ENCODE peak calls at places on chromosome 10, in ten cellular contexts. One of them, this sample, is unnamed.
A peak's percentile ranks its signal among the peaks of the same experiment; 100 is the strongest.

GRCh38 chr10:100562806-100563293 is 27.1 kb downstream of the HIF1AN start:
- DNase-seq in endothelial cell: peak; percentile 67
- DNase-seq in WERI-Rb-1: peak; percentile 80
- DNase-seq in uterus: no peak
- DNase-seq in cardiac fibroblast: peak; percentile 46
- DNase-seq in mesothelial cell of epicardium: no peak
- DNase-seq in coronary artery: no peak
- DNase-seq in left ventricle myocardium inferior: no peak
- DNase-seq in MM.1S: no peak
- DNase-seq in neural progenitor cell: peak; percentile 71
- DNase-seq in this sample: no peak

GRCh38 chr10:1048732-1049424 is at the start of gene IDI1:
- DNase-seq in neural progenitor cell: peak; percentile 99
- DNase-seq in left ventricle myocardium inferior: peak; percentile 97
- DNase-seq in cardiac fibroblast: peak; percentile 100
- DNase-seq in uterus: peak; percentile 97
- DNase-seq in MM.1S: peak; percentile 97
- DNase-seq in endothelial cell: peak; percentile 97
- DNase-seq in mesothelial cell of epicardium: peak; percentile 93
- DNase-seq in WERI-Rb-1: peak; percentile 92
- DNase-seq in coronary artery: peak; percentile 99
- DNase-seq in this sample: peak; percentile 97

GRCh38 chr10:18312385-18313145 is 172.3 kb downstream of the CACNB2 start:
- DNase-seq in coronary artery: no peak
- DNase-seq in cardiac fibroblast: peak; percentile 56
- DNase-seq in MM.1S: peak; percentile 48
- DNase-seq in uterus: no peak
- DNase-seq in mesothelial cell of epicardium: no peak
- DNase-seq in endothelial cell: no peak
- DNase-seq in left ventricle myocardium inferior: no peak
- DNase-seq in neural progenitor cell: peak; percentile 30
- DNase-seq in WERI-Rb-1: no peak
- DNase-seq in this sample: peak; percentile 55

GRCh38 chr10:61001731-61002122 is 57.7 kb upstream of the RHOBTB1 start:
- DNase-seq in uterus: no peak
- DNase-seq in MM.1S: no peak
- DNase-seq in neural progenitor cell: no peak
- DNase-seq in left ventricle myocardium inferior: no peak
- DNase-seq in WERI-Rb-1: no peak
- DNase-seq in endothelial cell: no peak
- DNase-seq in cardiac fibroblast: no peak
- DNase-seq in mesothelial cell of epicardium: no peak
- DNase-seq in coronary artery: no peak
- DNase-seq in this sample: no peak

GRCh38 chr10:130763071-130763470 is 548.5 kb downstream of the TCERG1L start:
- DNase-seq in MM.1S: no peak
- DNase-seq in mesothelial cell of epicardium: no peak
- DNase-seq in WERI-Rb-1: no peak
- DNase-seq in cardiac fibroblast: no peak
- DNase-seq in left ventricle myocardium inferior: no peak
- DNase-seq in coronary artery: no peak
- DNase-seq in endothelial cell: no peak
- DNase-seq in uterus: no peak
- DNase-seq in neural progenitor cell: no peak
- DNase-seq in this sample: no peak

GRCh38 chr10:32377458-32378370 is 30.8 kb upstream of the EPC1 start:
- DNase-seq in WERI-Rb-1: no peak
- DNase-seq in mesothelial cell of epicardium: no peak
- DNase-seq in neural progenitor cell: peak; percentile 7
- DNase-seq in left ventricle myocardium inferior: no peak
- DNase-seq in endothelial cell: no peak
- DNase-seq in coronary artery: no peak
- DNase-seq in MM.1S: peak; percentile 41
- DNase-seq in uterus: peak; percentile 30
- DNase-seq in cardiac fibroblast: peak; percentile 58
- DNase-seq in this sample: no peak

GRCh38 chr10:79502561-79503309 is 9.6 kb upstream of the EIF5AL1 start:
- DNase-seq in endothelial cell: peak; percentile 35
- DNase-seq in coronary artery: no peak
- DNase-seq in cardiac fibroblast: peak; percentile 29
- DNase-seq in MM.1S: no peak
- DNase-seq in mesothelial cell of epicardium: no peak
- DNase-seq in left ventricle myocardium inferior: no peak
- DNase-seq in uterus: peak; percentile 35
- DNase-seq in neural progenitor cell: peak; percentile 66
- DNase-seq in WERI-Rb-1: peak; percentile 71
- DNase-seq in this sample: no peak

GRCh38 chr10:110432814-110433565 is 64.7 kb upstream of the DUSP5 start:
- DNase-seq in MM.1S: no peak
- DNase-seq in cardiac fibroblast: no peak
- DNase-seq in neural progenitor cell: no peak
- DNase-seq in left ventricle myocardium inferior: no peak
- DNase-seq in mesothelial cell of epicardium: no peak
- DNase-seq in coronary artery: no peak
- DNase-seq in endothelial cell: no peak
- DNase-seq in uterus: no peak
- DNase-seq in WERI-Rb-1: no peak
- DNase-seq in this sample: no peak

GRCh38 chr10:92734288-92734687 is 44.5 kb downstream of the HHEX start:
- DNase-seq in WERI-Rb-1: no peak
- DNase-seq in left ventricle myocardium inferior: no peak
- DNase-seq in uterus: no peak
- DNase-seq in coronary artery: no peak
- DNase-seq in mesothelial cell of epicardium: no peak
- DNase-seq in neural progenitor cell: no peak
- DNase-seq in endothelial cell: no peak
- DNase-seq in MM.1S: no peak
- DNase-seq in cardiac fibroblast: no peak
- DNase-seq in this sample: no peak

GRCh38 chr10:182441-183201 is 47.4 kb downstream of the ZMYND11 start:
- DNase-seq in coronary artery: no peak
- DNase-seq in mesothelial cell of epicardium: no peak
- DNase-seq in MM.1S: no peak
- DNase-seq in endothelial cell: no peak
- DNase-seq in left ventricle myocardium inferior: no peak
- DNase-seq in neural progenitor cell: no peak
- DNase-seq in uterus: no peak
- DNase-seq in WERI-Rb-1: no peak
- DNase-seq in cardiac fibroblast: peak; percentile 14
- DNase-seq in this sample: peak; percentile 36

GRCh38 chr10:48813825-48814224 is 125.8 kb downstream of the LRRC18 start:
- DNase-seq in WERI-Rb-1: no peak
- DNase-seq in endothelial cell: no peak
- DNase-seq in uterus: no peak
- DNase-seq in MM.1S: no peak
- DNase-seq in coronary artery: no peak
- DNase-seq in mesothelial cell of epicardium: no peak
- DNase-seq in left ventricle myocardium inferior: no peak
- DNase-seq in neural progenitor cell: no peak
- DNase-seq in cardiac fibroblast: no peak
- DNase-seq in this sample: no peak

GRCh38 chr10:93468532-93469213 is 13.5 kb downstream of the MYOF start:
- DNase-seq in MM.1S: no peak
- DNase-seq in neural progenitor cell: no peak
- DNase-seq in cardiac fibroblast: peak; percentile 91
- DNase-seq in coronary artery: no peak
- DNase-seq in endothelial cell: no peak
- DNase-seq in uterus: peak; percentile 74
- DNase-seq in WERI-Rb-1: no peak
- DNase-seq in left ventricle myocardium inferior: no peak
- DNase-seq in mesothelial cell of epicardium: no peak
- DNase-seq in this sample: no peak

GRCh38 chr10:86642499-86642898 is 11.8 kb upstream of the OPN4 start:
- DNase-seq in left ventricle myocardium inferior: no peak
- DNase-seq in MM.1S: no peak
- DNase-seq in uterus: no peak
- DNase-seq in WERI-Rb-1: no peak
- DNase-seq in coronary artery: no peak
- DNase-seq in neural progenitor cell: no peak
- DNase-seq in mesothelial cell of epicardium: no peak
- DNase-seq in cardiac fibroblast: no peak
- DNase-seq in endothelial cell: no peak
- DNase-seq in this sample: no peak

GRCh38 chr10:1123972-1124371 is 67.8 kb downstream of the WDR37 start:
- DNase-seq in WERI-Rb-1: no peak
- DNase-seq in neural progenitor cell: no peak
- DNase-seq in mesothelial cell of epicardium: no peak
- DNase-seq in left ventricle myocardium inferior: no peak
- DNase-seq in MM.1S: no peak
- DNase-seq in coronary artery: no peak
- DNase-seq in uterus: no peak
- DNase-seq in endothelial cell: no peak
- DNase-seq in cardiac fibroblast: no peak
- DNase-seq in this sample: no peak

GRCh38 chr10:58932821-58933314 is 243.6 kb upstream of the PHYHIPL start:
- DNase-seq in cardiac fibroblast: no peak
- DNase-seq in WERI-Rb-1: no peak
- DNase-seq in mesothelial cell of epicardium: no peak
- DNase-seq in coronary artery: no peak
- DNase-seq in neural progenitor cell: no peak
- DNase-seq in uterus: no peak
- DNase-seq in MM.1S: no peak
- DNase-seq in left ventricle myocardium inferior: no peak
- DNase-seq in endothelial cell: no peak
- DNase-seq in this sample: no peak

GRCh38 chr10:126094537-126094936 is 198.2 kb downstream of the FANK1 start:
- DNase-seq in WERI-Rb-1: no peak
- DNase-seq in MM.1S: no peak
- DNase-seq in endothelial cell: no peak
- DNase-seq in left ventricle myocardium inferior: no peak
- DNase-seq in cardiac fibroblast: no peak
- DNase-seq in uterus: no peak
- DNase-seq in mesothelial cell of epicardium: no peak
- DNase-seq in neural progenitor cell: no peak
- DNase-seq in coronary artery: no peak
- DNase-seq in this sample: no peak

GRCh38 chr10:105159268-105159667 is 518.2 kb downstream of the SORCS3 start:
- DNase-seq in uterus: no peak
- DNase-seq in cardiac fibroblast: no peak
- DNase-seq in mesothelial cell of epicardium: no peak
- DNase-seq in coronary artery: no peak
- DNase-seq in neural progenitor cell: peak; percentile 27
- DNase-seq in MM.1S: no peak
- DNase-seq in left ventricle myocardium inferior: no peak
- DNase-seq in endothelial cell: no peak
- DNase-seq in WERI-Rb-1: no peak
- DNase-seq in this sample: no peak

GRCh38 chr10:118594392-118595063 is 920 bp downstream of the PRLHR start:
- DNase-seq in left ventricle myocardium inferior: no peak
- DNase-seq in WERI-Rb-1: peak; percentile 78
- DNase-seq in cardiac fibroblast: peak; percentile 47
- DNase-seq in coronary artery: no peak
- DNase-seq in uterus: peak; percentile 63
- DNase-seq in endothelial cell: peak; percentile 81
- DNase-seq in MM.1S: no peak
- DNase-seq in mesothelial cell of epicardium: peak; percentile 47
- DNase-seq in neural progenitor cell: peak; percentile 99
- DNase-seq in this sample: peak; percentile 55
- TF ChIP-seq CTCF in left ventricle myocardium inferior: peak; percentile 3
- TF ChIP-seq CTCF in WERI-Rb-1: peak; percentile 90
- TF ChIP-seq CTCF in cardiac fibroblast: peak; percentile 45
- TF ChIP-seq CTCF in coronary artery: no peak
- TF ChIP-seq CTCF in uterus: peak; percentile 45
- TF ChIP-seq CTCF in endothelial cell: peak; percentile 66
- TF ChIP-seq CTCF in MM.1S: no peak
- TF ChIP-seq CTCF in mesothelial cell of epicardium: peak; percentile 22
- TF ChIP-seq CTCF in neural progenitor cell: peak; percentile 77
- TF ChIP-seq CTCF in this sample: no peak

DNA sequence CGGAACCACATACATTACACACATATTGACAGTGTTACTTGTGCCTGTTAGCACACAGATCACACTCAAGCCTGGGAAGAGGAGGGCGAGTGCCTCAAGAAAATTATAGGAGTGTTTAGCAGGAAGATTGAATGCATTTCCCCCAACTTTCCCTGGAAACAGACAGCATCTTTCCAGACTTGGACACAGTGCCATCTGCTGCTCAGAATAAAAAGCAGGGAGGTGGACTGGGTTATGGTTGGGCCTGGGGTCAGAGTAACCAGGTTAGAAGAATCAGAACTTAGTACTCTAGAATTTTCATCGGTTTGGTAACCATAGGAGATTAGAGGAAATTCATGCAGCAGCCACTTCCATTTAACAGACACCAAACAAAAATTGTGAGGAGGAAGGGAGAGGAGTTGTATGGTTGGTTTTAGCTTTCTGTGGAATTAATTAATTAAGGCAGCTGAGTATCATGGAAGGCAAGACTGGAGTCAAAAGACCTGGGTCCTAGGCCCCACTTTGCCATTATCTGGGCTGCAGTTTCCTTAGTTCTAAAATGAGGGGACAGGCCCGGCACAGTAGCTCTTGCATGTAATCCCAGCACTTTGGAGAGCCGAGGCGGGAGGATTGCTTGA is 43.4 kb upstream of the OPTN start:
- DNase-seq in WERI-Rb-1: no peak
- DNase-seq in uterus: no peak
- DNase-seq in endothelial cell: peak; percentile 19
- DNase-seq in mesothelial cell of epicardium: no peak
- DNase-seq in MM.1S: no peak
- DNase-seq in coronary artery: no peak
- DNase-seq in left ventricle myocardium inferior: no peak
- DNase-seq in neural progenitor cell: peak; percentile 50
- DNase-seq in cardiac fibroblast: peak; percentile 43
- DNase-seq in this sample: no peak
- TF ChIP-seq CTCF in WERI-Rb-1: peak; percentile 46
- TF ChIP-seq CTCF in uterus: no peak
- TF ChIP-seq CTCF in endothelial cell: no peak
- TF ChIP-seq CTCF in mesothelial cell of epicardium: no peak
- TF ChIP-seq CTCF in MM.1S: peak; percentile 12
- TF ChIP-seq CTCF in coronary artery: peak; percentile 24
- TF ChIP-seq CTCF in left ventricle myocardium inferior: peak; percentile 48
- TF ChIP-seq CTCF in neural progenitor cell: peak; percentile 65
- TF ChIP-seq CTCF in cardiac fibroblast: peak; percentile 35
- TF ChIP-seq CTCF in this sample: peak; percentile 3

GRCh38 chr10:108736111-108736510 is 1187.2 kb downstream of the XPNPEP1 start:
- DNase-seq in mesothelial cell of epicardium: no peak
- DNase-seq in neural progenitor cell: no peak
- DNase-seq in WERI-Rb-1: no peak
- DNase-seq in left ventricle myocardium inferior: no peak
- DNase-seq in uterus: no peak
- DNase-seq in endothelial cell: no peak
- DNase-seq in coronary artery: no peak
- DNase-seq in MM.1S: no peak
- DNase-seq in cardiac fibroblast: no peak
- DNase-seq in this sample: no peak

GRCh38 chr10:108735380-108735779 is 1187.9 kb downstream of the XPNPEP1 start:
- DNase-seq in cardiac fibroblast: peak; percentile 34
- DNase-seq in MM.1S: no peak
- DNase-seq in coronary artery: no peak
- DNase-seq in WERI-Rb-1: no peak
- DNase-seq in uterus: no peak
- DNase-seq in endothelial cell: no peak
- DNase-seq in mesothelial cell of epicardium: no peak
- DNase-seq in neural progenitor cell: no peak
- DNase-seq in left ventricle myocardium inferior: no peak
- DNase-seq in this sample: no peak
- TF ChIP-seq CTCF in cardiac fibroblast: no peak
- TF ChIP-seq CTCF in MM.1S: no peak
- TF ChIP-seq CTCF in coronary artery: no peak
- TF ChIP-seq CTCF in WERI-Rb-1: no peak
- TF ChIP-seq CTCF in uterus: no peak
- TF ChIP-seq CTCF in endothelial cell: no peak
- TF ChIP-seq CTCF in mesothelial cell of epicardium: no peak
- TF ChIP-seq CTCF in neural progenitor cell: no peak
- TF ChIP-seq CTCF in left ventricle myocardium inferior: no peak
- TF ChIP-seq CTCF in this sample: no peak

GRCh38 chr10:4767033-4767814 is 58.8 kb upstream of the AKR1E2 start:
- DNase-seq in endothelial cell: no peak
- DNase-seq in mesothelial cell of epicardium: no peak
- DNase-seq in WERI-Rb-1: no peak
- DNase-seq in uterus: peak; percentile 26
- DNase-seq in left ventricle myocardium inferior: no peak
- DNase-seq in cardiac fibroblast: peak; percentile 75
- DNase-seq in coronary artery: no peak
- DNase-seq in neural progenitor cell: peak; percentile 42
- DNase-seq in MM.1S: no peak
- DNase-seq in this sample: no peak
- TF ChIP-seq CTCF in endothelial cell: no peak
- TF ChIP-seq CTCF in mesothelial cell of epicardium: peak; percentile 47
- TF ChIP-seq CTCF in WERI-Rb-1: peak; percentile 44
- TF ChIP-seq CTCF in uterus: peak; percentile 86
- TF ChIP-seq CTCF in left ventricle myocardium inferior: peak; percentile 89
- TF ChIP-seq CTCF in cardiac fibroblast: peak; percentile 64
- TF ChIP-seq CTCF in coronary artery: peak; percentile 50
- TF ChIP-seq CTCF in neural progenitor cell: peak; percentile 76
- TF ChIP-seq CTCF in MM.1S: peak; percentile 48
- TF ChIP-seq CTCF in this sample: peak; percentile 49

This sample was measured in GM13976.